ENCODE peak calls at places on chromosomes 4 and X, in four cellular contexts. Z, G, A and F are unnamed samples.

GRCh38 chr4:6206771-6207290 is 6.5 kb upstream of the JAKMIP1 start:
- DNase-seq in Z (no peak), G (no peak), A (no peak), F (peak)

GRCh38 chrX:150775569-150776350 is 82.6 kb downstream of the MTMR1 start:
- DNase-seq in Z (no peak), G (no peak), A (no peak), F (no peak)

GRCh38 chrX:40368611-40369061 is 212.1 kb upstream of the ATP6AP2 start:
- DNase-seq in Z (no peak), G (no peak), A (no peak), F (no peak)

GRCh38 chr4:174284181-174284886 is 623 bp downstream of the CEP44 start:
- DNase-seq in Z (peak), G (peak), A (no peak), F (peak)

GRCh38 chr4:752196-752861 is 46.7 kb downstream of the PCGF3 start:
- DNase-seq in Z (no peak), G (no peak), A (no peak), F (no peak)

GRCh38 chr4:126004936-126005335 is 690.2 kb downstream of the FAT4 start:
- DNase-seq in Z (no peak), G (no peak), A (no peak), F (no peak)

GRCh38 chrX:33336783-33337182 is 125.4 kb upstream of the DMD start:
- DNase-seq in Z (peak), G (peak), A (no peak), F (peak)

GRCh38 chr4:181108237-181108636 is 1135.0 kb upstream of the TENM3 start:
- DNase-seq in Z (no peak), G (no peak), A (no peak), F (peak)

GRCh38 chr4:56804551-56804950 is 16.9 kb downstream of the SPINK2 start:
- DNase-seq in Z (no peak), G (peak), A (no peak), F (no peak)

GRCh38 chr4:65669008-65669971 is 999 bp downstream of the EPHA5 start:
- DNase-seq in Z (peak), G (no peak), A (no peak), F (peak)

GRCh38 chr4:138078751-138079150 is 163.4 kb downstream of the SLC7A11 start:
- DNase-seq in Z (no peak), G (no peak), A (no peak), F (no peak)

GRCh38 chrX:15930585-15930984 is 76.0 kb upstream of the AP1S2 start:
- DNase-seq in Z (peak), G (peak), A (no peak), F (peak)

GRCh38 chr4:6917445-6918241 is 8.0 kb downstream of the TBC1D14 start:
- DNase-seq in Z (no peak), G (peak), A (no peak), F (peak)

GRCh38 chr4:124179521-124180186 is 532.9 kb downstream of the ANKRD50 start:
- DNase-seq in Z (no peak), G (no peak), A (no peak), F (no peak)

GRCh38 chrX:131067216-131067615 is 9.1 kb downstream of the ARHGAP36 start:
- DNase-seq in Z (no peak), G (no peak), A (no peak), F (peak)

GRCh38 chr4:102807345-102807744 is 20.0 kb downstream of the UBE2D3 start:
- DNase-seq in Z (no peak), G (no peak), A (no peak), F (no peak)

GRCh38 chr4:182338731-182339130 is 95.5 kb downstream of the TENM3 start:
- DNase-seq in Z (no peak), G (no peak), A (no peak), F (no peak)

GRCh38 chr4:25842229-25842840 is 20.5 kb downstream of the SEL1L3 start:
- DNase-seq in Z (no peak), G (no peak), A (peak), F (no peak)

GRCh38 chr4:23388699-23389395 is 501.0 kb downstream of the PPARGC1A start:
- DNase-seq in Z (no peak), G (no peak), A (no peak), F (no peak)

GRCh38 chr4:113248320-113248719 is 198.9 kb downstream of the ANK2 start:
- DNase-seq in Z (no peak), G (no peak), A (no peak), F (peak)

GRCh38 chrX:100098660-100099375 is 311.3 kb downstream of the PCDH19 start:
- DNase-seq in Z (no peak), G (peak), A (no peak), F (no peak)

GRCh38 chrX:33204889-33205288 is 6.5 kb downstream of the DMD start:
- DNase-seq in Z (no peak), G (no peak), A (no peak), F (peak)

GRCh38 chr4:38994135-38994534 is 38.1 kb downstream of the TMEM156 start:
- DNase-seq in Z (no peak), G (no peak), A (no peak), F (no peak)

GRCh38 chr4:183586824-183587223 is 72.2 kb downstream of the RWDD4 start:
- DNase-seq in Z (no peak), G (no peak), A (no peak), F (no peak)

GRCh38 chrX:50988649-50989048 is 78.1 kb downstream of the BMP15 start:
- DNase-seq in Z (peak), G (peak), A (no peak), F (peak)

GRCh38 chr4:28490669-28491068 is 1630.0 kb downstream of the STIM2 start:
- DNase-seq in Z (no peak), G (no peak), A (no peak), F (no peak)

GRCh38 chr4:15956179-15956850 is 6.7 kb downstream of the FGFBP2 start:
- DNase-seq in Z (peak), G (peak), A (peak), F (peak)